ENCODE peak calls at places on chromosomes 16 and 17, in ten cellular contexts. A is AG10803, D is left ventricle myocardium inferior, K is A673, E is AG09319, S is nephron progenitor cell, Z is fibroblast of villous mesenchyme, H is AG04450, L is astrocyte of the cerebellum, R is tibial artery. Y is an unnamed sample.

GRCh38 chr16:67158637-67159600 is 790 bp downstream of the TRADD start:
- DNase-seq in S (no peak), D (peak; percentile 36), L (no peak), A (no peak), Z (peak; percentile 47), R (no peak), E (no peak), H (no peak), K (peak; percentile 75), Y (no peak)

GRCh38 chr17:76585649-76586593 is at the start of gene ST6GALNAC2:
- DNase-seq in A (peak; percentile 29), R (peak; percentile 41), Z (peak; percentile 56), D (peak; percentile 69), E (no peak), H (no peak), L (no peak), S (peak; percentile 64), K (no peak), Y (peak; percentile 49)

GRCh38 chr17:77363821-77364361 is 223.1 kb downstream of the SEC14L1 start:
- DNase-seq in L (no peak), S (no peak), A (no peak), Z (peak; percentile 74), E (no peak), H (no peak), K (peak; percentile 56), R (no peak), D (peak; percentile 67), Y (no peak)

GRCh38 chr16:85420501-85421337 is 192.4 kb upstream of the GSE1 start:
- DNase-seq in E (no peak), H (no peak), L (no peak), R (peak; percentile 21), Z (peak; percentile 35), S (peak; percentile 81), K (peak; percentile 73), A (peak; percentile 25), D (peak; percentile 47), Y (peak; percentile 86)

GRCh38 chr17:260031-260791 is 78.8 kb upstream of the DOC2B start:
- DNase-seq in D (no peak), Z (no peak), H (no peak), E (no peak), R (no peak), S (no peak), L (no peak), K (no peak), A (no peak), Y (no peak)

GRCh38 chr16:78288915-78289314 is 189.5 kb downstream of the WWOX start:
- DNase-seq in K (no peak), D (no peak), L (no peak), H (no peak), Z (no peak), E (no peak), S (no peak), A (no peak), R (no peak), Y (no peak)

GRCh38 chr16:68995011-68995504 is 110.4 kb upstream of the HAS3 start:
- DNase-seq in S (no peak), R (no peak), K (peak; percentile 70), Z (no peak), D (no peak), H (no peak), L (no peak), E (no peak), A (peak; percentile 40), Y (no peak)

GRCh38 chr17:39753514-39754160 is 15.9 kb downstream of the GRB7 start:
- DNase-seq in A (no peak), E (no peak), K (peak; percentile 19), L (no peak), D (peak; percentile 64), H (no peak), R (peak; percentile 28), S (peak; percentile 64), Z (peak; percentile 32), Y (peak; percentile 56)

GRCh38 chr16:84741351-84741791 is 41.6 kb downstream of the USP10 start:
- DNase-seq in R (no peak), H (no peak), Z (no peak), A (peak; percentile 37), E (no peak), L (no peak), D (no peak), S (no peak), K (no peak), Y (no peak)

GRCh38 chr17:74213897-74214386 is 571 bp downstream of the TTYH2 start:
- DNase-seq in K (peak; percentile 29), E (no peak), D (peak; percentile 44), R (peak; percentile 39), H (no peak), S (no peak), Z (no peak), A (no peak), L (no peak), Y (no peak)

GRCh38 chr16:58647107-58647506 is 17.5 kb upstream of the CNOT1 start:
- DNase-seq in E (no peak), D (no peak), H (no peak), S (no peak), K (no peak), Z (no peak), L (no peak), A (no peak), R (no peak), Y (no peak)

DNA sequence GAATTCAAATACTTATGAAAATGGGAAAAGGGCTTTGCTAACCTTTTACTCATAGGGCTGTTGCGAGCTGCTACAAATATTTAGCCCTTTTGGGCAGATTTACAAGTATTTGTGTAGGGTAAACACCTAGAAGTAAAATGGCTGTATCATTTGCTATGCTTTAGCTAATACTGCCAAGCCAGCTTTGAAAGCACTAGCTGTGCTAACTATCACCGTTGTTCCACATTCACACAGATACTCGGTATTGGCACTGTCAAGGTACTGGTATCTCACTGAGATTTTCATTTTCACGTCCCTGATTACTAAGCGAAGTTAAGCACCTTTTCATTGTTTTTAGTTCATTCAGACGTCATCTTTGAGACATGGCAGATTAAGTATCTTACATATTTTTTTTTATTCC is 84.8 kb downstream of the GLG1 start:
- DNase-seq in E (no peak), L (no peak), K (no peak), S (no peak), Z (no peak), A (peak; percentile 3), H (no peak), R (no peak), D (no peak), Y (no peak)
- TF ChIP-seq CTCF in E (no peak), L (no peak), K (no peak), S (no peak), Z (no peak), A (no peak), H (no peak), R (no peak), D (no peak), Y (no peak)

GRCh38 chr16:5575121-5575520 is 477.5 kb upstream of the EEF2KMT start:
- DNase-seq in A (no peak), E (no peak), H (no peak), K (no peak), D (no peak), R (no peak), S (no peak), L (no peak), Z (no peak), Y (no peak)
- TF ChIP-seq CTCF in A (no peak), E (no peak), H (no peak), K (no peak), D (no peak), R (no peak), S (no peak), L (no peak), Z (no peak), Y (no peak)

GRCh38 chr17:65283704-65284103 is 146.5 kb downstream of the RGS9 start:
- DNase-seq in S (no peak), A (no peak), R (no peak), E (no peak), K (no peak), L (no peak), D (no peak), Z (no peak), H (no peak), Y (no peak)

GRCh38 chr17:65279456-65279855 is 142.3 kb downstream of the RGS9 start:
- DNase-seq in D (no peak), R (no peak), S (no peak), L (no peak), K (no peak), Z (no peak), E (no peak), H (no peak), A (no peak), Y (no peak)

GRCh38 chr17:65278820-65279184 is 141.6 kb downstream of the RGS9 start:
- DNase-seq in R (no peak), K (no peak), A (no peak), D (no peak), H (no peak), S (no peak), Z (no peak), L (no peak), E (no peak), Y (no peak)

GRCh38 chr17:65277576-65277975 is 140.4 kb downstream of the RGS9 start:
- DNase-seq in K (no peak), H (no peak), D (no peak), S (no peak), A (peak; percentile 78), R (no peak), L (peak; percentile 57), Z (no peak), E (no peak), Y (no peak)

GRCh38 chr17:65278050-65278819 is 141.1 kb downstream of the RGS9 start:
- DNase-seq in D (no peak), E (peak; percentile 18), R (no peak), K (peak; percentile 78), S (peak; percentile 78), H (no peak), L (peak; percentile 56), A (peak; percentile 78), Z (peak; percentile 64), Y (peak; percentile 66)
- TF ChIP-seq CTCF in D (peak; percentile 54), E (peak; percentile 69), R (peak; percentile 23), K (peak; percentile 69), S (peak; percentile 76), H (peak; percentile 79), L (peak; percentile 83), A (peak; percentile 85), Z (peak; percentile 82), Y (peak; percentile 50)

GRCh38 chr17:70646673-70647072 is 477.3 kb downstream of the KCNJ2 start:
- DNase-seq in S (no peak), Z (no peak), E (no peak), L (no peak), K (no peak), H (no peak), A (no peak), D (no peak), R (no peak), Y (no peak)

GRCh38 chr17:70636517-70637133 is 467.3 kb downstream of the KCNJ2 start:
- DNase-seq in K (peak; percentile 58), E (no peak), A (peak; percentile 42), Z (peak; percentile 37), D (no peak), S (no peak), L (peak; percentile 33), H (peak; percentile 10), R (no peak), Y (no peak)

GRCh38 chr17:70644093-70644492 is 474.8 kb downstream of the KCNJ2 start:
- DNase-seq in K (no peak), E (no peak), L (no peak), D (no peak), S (no peak), H (no peak), A (no peak), R (no peak), Z (no peak), Y (no peak)

DNA sequence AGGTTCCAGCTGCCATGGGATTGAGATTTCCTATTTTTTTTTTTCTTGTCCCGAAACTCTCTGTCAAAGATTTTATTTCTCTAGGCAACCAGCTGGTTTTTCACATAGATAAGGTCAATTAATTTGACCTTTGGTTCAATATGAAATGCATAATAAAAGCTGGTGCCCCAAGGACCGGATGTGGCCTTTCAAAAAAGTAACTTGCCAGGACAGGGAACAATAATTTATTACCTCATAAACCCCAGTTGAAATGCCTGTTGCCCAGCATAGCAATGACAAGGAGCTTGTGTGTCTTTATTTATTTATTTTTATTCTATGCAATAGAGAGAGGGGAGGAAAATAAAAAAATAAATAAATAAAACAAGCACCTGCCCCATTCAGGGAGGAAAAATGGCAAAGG is 472.7 kb downstream of the KCNJ2 start:
- DNase-seq in A (no peak), Z (no peak), H (no peak), L (no peak), K (no peak), E (no peak), D (no peak), S (no peak), R (no peak), Y (no peak)
- TF ChIP-seq CTCF in A (no peak), Z (no peak), H (no peak), L (no peak), K (no peak), E (no peak), D (no peak), S (no peak), R (no peak), Y (no peak)